ENCODE peak calls at places on chromosome 18, in nine cellular contexts. X, K, I, C, A, V, Z, E and N are unnamed samples.

GRCh38 chr18:38081516-38081915 is 515.9 kb upstream of the CELF4 start:
- DNase-seq in X (no peak), V (no peak), I (no peak), Z (no peak), C (no peak), K (no peak), E (no peak), A (no peak), N (no peak)

GRCh38 chr18:26119246-26119645 is 14.4 kb upstream of the PSMA8 start:
- DNase-seq in K (no peak), V (no peak), Z (no peak), A (no peak), I (no peak), X (no peak), E (no peak), C (peak), N (peak)

GRCh38 chr18:37553633-37554398 is 11.8 kb downstream of the CELF4 start:
- DNase-seq in C (no peak), E (no peak), K (no peak), I (no peak), Z (no peak), V (no peak), A (no peak), X (no peak), N (no peak)

GRCh38 chr18:64372850-64373249 is 224.0 kb upstream of the LINC00305 start:
- DNase-seq in E (no peak), A (no peak), K (no peak), I (no peak), Z (no peak), X (no peak), V (no peak), C (no peak), N (no peak)

GRCh38 chr18:45802814-45803492 is 22.5 kb upstream of the SIGLEC15 start:
- DNase-seq in I (no peak), X (peak), C (peak), Z (peak), E (no peak), V (no peak), A (peak), K (no peak), N (peak)

GRCh38 chr18:55748227-55748738 is 160.3 kb upstream of the TCF4 start:
- DNase-seq in K (no peak), A (no peak), E (no peak), Z (no peak), X (no peak), V (no peak), I (no peak), C (peak), N (no peak)

GRCh38 chr18:58805482-58806187 is 59.0 kb upstream of the ZNF532 start:
- DNase-seq in A (no peak), X (no peak), I (no peak), E (no peak), C (no peak), V (no peak), Z (no peak), K (no peak), N (no peak)

GRCh38 chr18:31241900-31242409 is 76.0 kb upstream of the DSG1 start:
- DNase-seq in V (no peak), I (no peak), K (no peak), Z (no peak), E (no peak), X (peak), A (peak), C (peak), N (no peak)

GRCh38 chr18:79290876-79291275 is 104.9 kb upstream of the NFATC1 start:
- DNase-seq in A (no peak), Z (no peak), E (no peak), V (no peak), X (no peak), K (no peak), C (no peak), I (no peak), N (no peak)

GRCh38 chr18:32469691-32470131 is 971 bp downstream of the GAREM1 start:
- DNase-seq in Z (peak), A (peak), I (no peak), V (no peak), C (peak), E (no peak), K (no peak), X (no peak), N (peak)

GRCh38 chr18:59570101-59570875 is 126.9 kb downstream of the CCBE1 start:
- DNase-seq in V (no peak), X (no peak), E (no peak), I (no peak), Z (no peak), A (peak), K (no peak), C (peak), N (no peak)

GRCh38 chr18:39776766-39777165 is 2178.3 kb upstream of the PIK3C3 start:
- DNase-seq in E (no peak), A (no peak), Z (no peak), X (no peak), I (no peak), V (no peak), C (no peak), K (no peak), N (no peak)

GRCh38 chr18:49613141-49613641 is 51.3 kb downstream of the LIPG start:
- DNase-seq in X (no peak), K (no peak), I (no peak), Z (peak), C (peak), V (no peak), A (peak), E (no peak), N (no peak)

GRCh38 chr18:6874316-6874715 is 144.8 kb downstream of the ARHGAP28 start:
- DNase-seq in Z (no peak), K (no peak), A (no peak), X (no peak), V (no peak), E (no peak), I (no peak), C (no peak), N (peak)

GRCh38 chr18:57294547-57294946 is 57.8 kb upstream of the ST8SIA3 start:
- DNase-seq in V (no peak), X (no peak), A (no peak), C (no peak), K (no peak), E (no peak), I (no peak), Z (no peak), N (no peak)

GRCh38 chr18:4444306-4444705 is 10.8 kb downstream of the DLGAP1 start:
- DNase-seq in Z (no peak), X (no peak), K (no peak), C (no peak), V (no peak), I (no peak), A (no peak), E (no peak), N (no peak)

GRCh38 chr18:23191952-23192662 is 56.8 kb downstream of the CABLES1 start:
- DNase-seq in I (no peak), E (peak), K (no peak), C (peak), A (peak), V (peak), X (no peak), Z (peak), N (peak)

GRCh38 chr18:21085579-21086161 is 25.9 kb downstream of the ROCK1 start:
- DNase-seq in V (no peak), K (no peak), X (no peak), C (peak), I (no peak), A (peak), E (no peak), Z (no peak), N (no peak)

GRCh38 chr18:69097349-69097748 is 299.5 kb downstream of the CCDC102B start:
- DNase-seq in V (no peak), Z (no peak), C (no peak), E (peak), I (no peak), K (no peak), A (no peak), X (no peak), N (no peak)

GRCh38 chr18:48711651-48712486 is 173.0 kb downstream of the CTIF start:
- DNase-seq in A (no peak), Z (peak), K (no peak), C (peak), X (peak), E (peak), I (no peak), V (no peak), N (peak)

GRCh38 chr18:45688834-45689233 is 35.1 kb upstream of the SLC14A1 start:
- DNase-seq in E (peak), X (no peak), V (no peak), A (no peak), I (no peak), C (no peak), Z (no peak), K (no peak), N (no peak)

GRCh38 chr18:66616523-66616983 is 12.7 kb upstream of the CDH19 start:
- DNase-seq in K (no peak), E (peak), V (no peak), Z (no peak), C (peak), I (no peak), A (no peak), X (no peak), N (no peak)
- TF ChIP-seq CTCF in K (no peak), E (peak), V (no peak), Z (peak), C (no peak), I (no peak), A (no peak), X (no peak), N (no peak)

DNA sequence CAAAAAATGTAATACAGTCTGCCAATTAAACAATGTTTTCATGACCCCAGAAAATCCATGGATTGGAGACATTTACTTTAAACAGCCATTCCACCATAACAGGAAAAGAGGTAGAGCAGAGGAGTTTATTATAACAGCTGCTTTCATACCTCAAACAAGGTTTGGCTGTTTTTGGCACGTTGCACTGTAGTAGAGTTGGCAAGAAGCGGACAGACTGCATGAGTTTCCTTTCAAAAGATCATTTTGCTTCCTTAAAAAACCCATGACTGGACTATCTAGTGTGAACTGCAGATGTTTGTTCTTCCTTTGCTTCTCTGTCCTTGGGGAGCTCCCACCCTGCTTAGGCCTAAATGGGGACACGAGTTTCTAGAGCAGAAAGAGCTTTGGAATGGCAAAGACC is 108.5 kb upstream of the THOC1 start:
- DNase-seq in V (no peak), C (peak), K (no peak), A (peak), X (no peak), I (no peak), E (no peak), Z (peak), N (peak)
- H3K4me3 ChIP-seq in V (no peak), C (no peak), K (no peak), A (no peak), X (no peak), I (no peak), E (no peak), Z (no peak), N (no peak)

GRCh38 chr18:3175195-3175758 is 44.5 kb downstream of the MYOM1 start:
- DNase-seq in Z (peak), X (no peak), K (no peak), I (no peak), V (no peak), E (no peak), C (no peak), A (no peak), N (no peak)

GRCh38 chr18:3180325-3180724 is 39.4 kb downstream of the MYOM1 start:
- DNase-seq in I (no peak), X (no peak), A (peak), V (no peak), K (no peak), Z (peak), C (peak), E (no peak), N (peak)

GRCh38 chr18:3177902-3178687 is 41.7 kb downstream of the MYOM1 start:
- DNase-seq in E (peak), X (no peak), A (peak), I (peak), C (peak), Z (no peak), V (peak), K (peak), N (no peak)

GRCh38 chr18:3183103-3183717 is 36.6 kb downstream of the MYOM1 start:
- DNase-seq in V (no peak), K (no peak), I (no peak), X (no peak), E (no peak), A (no peak), C (no peak), Z (no peak), N (no peak)

GRCh38 chr18:3179430-3180089 is 40.2 kb downstream of the MYOM1 start:
- DNase-seq in E (peak), Z (no peak), V (no peak), I (peak), C (no peak), X (no peak), A (no peak), K (no peak), N (no peak)
- TF ChIP-seq CTCF in E (no peak), Z (no peak), V (no peak), I (no peak), C (no peak), X (no peak), A (no peak), K (no peak), N (no peak)

DNA sequence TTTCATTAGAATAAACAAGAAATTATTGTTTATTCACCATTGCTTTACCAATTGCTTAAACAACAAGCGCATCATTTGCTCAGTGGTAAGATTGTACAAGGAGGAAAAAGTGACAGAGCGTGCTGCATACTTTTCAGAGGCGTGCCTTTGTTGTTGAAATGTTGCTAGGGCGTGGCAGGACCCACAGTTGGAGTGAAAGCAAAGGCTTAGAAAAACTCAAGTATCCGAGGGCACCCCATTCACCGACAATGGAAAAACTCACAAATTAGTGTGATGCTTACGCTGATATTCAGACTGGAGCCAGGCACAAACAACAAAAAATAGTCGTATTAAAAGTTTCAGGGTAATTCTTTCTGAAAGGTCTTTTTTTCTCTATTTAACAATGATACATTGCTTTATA is 37.6 kb upstream of the RTTN start:
- DNase-seq in X (peak), Z (peak), I (no peak), C (peak), A (peak), E (no peak), V (no peak), K (no peak), N (peak)
- H3K4me3 ChIP-seq in X (peak), Z (peak), I (no peak), C (no peak), A (peak), E (no peak), V (no peak), K (no peak), N (no peak)

GRCh38 chr18:72544092-72544886 is at the start of gene CBLN2:
- DNase-seq in E (peak), X (no peak), K (no peak), V (no peak), I (no peak), Z (peak), C (peak), A (peak), N (peak)

GRCh38 chr18:72542993-72543361 is 1.2 kb downstream of the CBLN2 start:
- DNase-seq in A (no peak), E (no peak), X (no peak), V (no peak), K (no peak), I (no peak), C (no peak), Z (peak), N (no peak)

GRCh38 chr18:72539861-72540260 is 4.3 kb downstream of the CBLN2 start:
- DNase-seq in K (no peak), Z (no peak), V (no peak), I (no peak), E (no peak), C (no peak), X (no peak), A (no peak), N (no peak)

GRCh38 chr18:72543362-72544055 is 633 bp downstream of the CBLN2 start:
- DNase-seq in V (no peak), C (no peak), I (no peak), K (no peak), Z (no peak), A (no peak), E (no peak), X (no peak), N (no peak)

GRCh38 chr18:72541871-72542690 is 2.1 kb downstream of the CBLN2 start:
- DNase-seq in X (no peak), K (no peak), A (no peak), E (no peak), C (no peak), Z (peak), I (no peak), V (no peak), N (no peak)
- TF ChIP-seq CTCF in X (no peak), K (no peak), A (no peak), E (no peak), C (no peak), Z (peak), I (no peak), V (no peak), N (no peak)

DNA sequence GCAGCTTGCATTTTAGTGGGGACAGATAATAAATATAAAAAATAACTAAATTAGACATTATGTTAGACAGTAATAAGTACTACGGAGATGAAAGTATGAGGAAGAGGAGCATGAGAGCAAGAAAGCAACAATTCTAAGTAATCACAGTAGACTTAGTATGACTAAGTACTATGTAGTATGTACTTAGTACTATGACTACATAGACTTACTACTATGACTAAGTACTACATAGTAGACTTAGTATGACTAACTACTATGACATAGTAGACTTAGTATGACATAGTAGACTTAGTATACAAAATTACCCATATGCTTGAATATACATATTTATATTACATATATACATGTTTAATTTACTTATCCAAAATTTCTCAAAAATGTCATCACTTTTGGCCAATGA is 29.3 kb downstream of the CDH20 start:
- DNase-seq in C (no peak), K (no peak), X (no peak), A (no peak), I (no peak), Z (no peak), E (no peak), V (no peak), N (no peak)
- H3K4me3 ChIP-seq in C (no peak), K (no peak), X (no peak), A (no peak), I (no peak), Z (no peak), E (no peak), V (no peak), N (no peak)

GRCh38 chr18:10029711-10030110 is 115.9 kb downstream of the VAPA start:
- DNase-seq in A (no peak), E (no peak), X (no peak), I (no peak), Z (no peak), K (no peak), V (no peak), C (no peak), N (no peak)

GRCh38 chr18:10033038-10033437 is 119.2 kb downstream of the VAPA start:
- DNase-seq in Z (no peak), X (no peak), A (no peak), V (no peak), I (no peak), E (no peak), C (no peak), K (no peak), N (no peak)

GRCh38 chr18:10035306-10035991 is 121.6 kb downstream of the VAPA start:
- DNase-seq in A (no peak), I (no peak), Z (no peak), V (no peak), K (no peak), C (peak), X (no peak), E (no peak), N (no peak)

GRCh38 chr18:10030816-10031541 is 117.2 kb downstream of the VAPA start:
- DNase-seq in K (no peak), A (no peak), I (no peak), X (no peak), C (no peak), V (no peak), E (no peak), Z (no peak), N (peak)

DNA sequence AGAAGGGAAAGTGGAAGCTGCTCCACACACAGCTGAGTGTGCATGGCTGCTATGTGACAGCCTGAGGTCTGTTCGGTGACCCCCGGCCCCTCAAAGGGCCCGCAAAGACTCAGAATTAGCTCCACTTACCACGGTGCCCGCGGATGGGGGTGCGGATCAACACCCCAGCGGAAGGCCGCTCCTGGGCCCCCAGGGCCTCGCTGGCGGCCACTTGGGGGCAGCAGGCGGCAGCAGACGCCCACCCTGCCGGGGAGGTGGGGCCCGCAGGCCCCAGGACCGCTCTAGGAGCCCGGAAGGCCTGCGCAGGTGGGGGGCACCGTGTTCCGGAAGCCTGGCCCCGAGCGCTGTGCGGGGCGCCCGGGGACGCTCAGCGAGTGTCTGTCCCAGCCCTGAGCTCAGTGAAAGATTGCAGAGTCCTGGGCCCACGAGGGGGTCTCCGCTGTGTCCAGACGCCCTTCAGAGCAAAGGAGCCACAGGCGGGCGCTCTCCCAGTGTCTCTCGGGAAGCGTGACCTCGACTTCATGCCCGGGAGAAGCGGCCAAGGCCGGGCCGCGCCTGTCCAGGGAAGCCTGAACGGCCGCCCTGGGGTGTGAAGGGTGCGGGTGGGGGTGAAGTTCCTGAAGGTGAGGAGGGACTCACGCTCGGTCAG is 118.6 kb downstream of the VAPA start:
- DNase-seq in C (peak), A (no peak), V (no peak), Z (no peak), I (no peak), K (no peak), E (no peak), X (no peak), N (no peak)
- TF ChIP-seq CTCF in C (no peak), A (no peak), V (peak), Z (peak), I (no peak), K (no peak), E (no peak), X (no peak), N (no peak)